ENCODE peak calls at places on chromosomes 1 and 21, in five cellular contexts. U, G, F, R and B are unnamed samples.

GRCh38 chr1:241551759-241552638 is 19.8 kb downstream of the KMO start:
- DNase-seq in R (no peak), U (peak; percentile 56), G (peak; percentile 50), F (no peak), B (peak; percentile 34)

GRCh38 chr1:17510138-17510537 is 29.4 kb upstream of the ARHGEF10L start:
- DNase-seq in U (no peak), R (no peak), F (no peak), G (no peak), B (no peak)

GRCh38 chr1:184533049-184533448 is 146.2 kb downstream of the C1orf21 start:
- DNase-seq in G (no peak), U (no peak), R (no peak), F (no peak), B (no peak)

GRCh38 chr1:226995966-226996332 is 55.9 kb downstream of the COQ8A start:
- DNase-seq in F (no peak), R (no peak), G (no peak), U (no peak), B (no peak)

GRCh38 chr1:165172666-165173065 is 183.8 kb downstream of the LMX1A start:
- DNase-seq in F (no peak), R (no peak), U (no peak), G (no peak), B (no peak)

GRCh38 chr1:107545056-107545597 is 404.3 kb downstream of the NTNG1 start:
- DNase-seq in R (no peak), U (no peak), F (no peak), G (no peak), B (no peak)

GRCh38 chr1:12143631-12144155 is 23.1 kb upstream of the TNFRSF1B start:
- DNase-seq in F (peak; percentile 86), U (peak; percentile 79), R (no peak), G (peak; percentile 86), B (peak; percentile 77)

GRCh38 chr21:40373760-40374159 is 473.2 kb downstream of the DSCAM start:
- DNase-seq in U (no peak), R (no peak), G (no peak), F (no peak), B (no peak)

GRCh38 chr1:2415801-2416208 is 3.4 kb upstream of the PEX10 start:
- DNase-seq in U (no peak), F (no peak), R (peak; percentile 46), G (no peak), B (peak; percentile 74)

GRCh38 chr1:222521299-222522104 is 26.4 kb downstream of the HHIPL2 start:
- DNase-seq in F (peak; percentile 55), R (no peak), G (no peak), U (peak; percentile 60), B (no peak)

GRCh38 chr1:53919675-53920066 is 25.7 kb downstream of the DIO1 start:
- DNase-seq in G (no peak), U (no peak), F (no peak), R (no peak), B (no peak)

GRCh38 chr1:35294809-35295208 is 26.3 kb downstream of the ZMYM4 start:
- DNase-seq in F (no peak), R (no peak), G (no peak), U (no peak), B (no peak)
- H3K36me3 ChIP-seq in F (no peaks in the 10 kb centered on the region), R (peaks cover 4% of the 10 kb centered on the region), G (no peaks in the 10 kb centered on the region), U (no peaks in the 10 kb centered on the region), B (no peaks in the 10 kb centered on the region)

DNA sequence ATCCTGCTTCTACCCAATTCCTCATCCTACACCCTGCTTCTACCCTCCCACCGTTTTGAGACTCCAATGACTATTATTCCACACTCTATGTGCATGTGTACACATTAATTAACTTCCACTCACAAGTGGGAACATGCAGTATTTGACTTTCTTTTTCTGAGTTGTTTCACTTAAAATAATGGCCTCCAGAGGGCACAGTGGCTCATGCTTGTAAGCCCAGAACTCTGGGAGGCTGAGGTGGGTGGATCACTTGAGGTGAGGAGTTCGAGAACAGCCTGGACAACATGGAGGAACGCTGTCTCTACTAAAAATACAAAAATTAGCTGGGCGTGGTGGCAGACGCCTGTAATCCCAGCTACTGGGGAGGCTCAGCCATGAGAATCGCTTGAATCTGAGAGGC is 464.8 kb downstream of the PTBP2 start:
- DNase-seq in G (no peak), F (no peak), R (no peak), U (no peak), B (no peak)
- TF ChIP-seq CTCF in G (no peak), F (peak; percentile 17), R (no peak), U (peak; percentile 30), B (no peak)

GRCh38 chr1:178376008-178376407 is 120.8 kb downstream of the CLEC20A start:
- DNase-seq in F (no peak), G (no peak), R (no peak), U (no peak), B (no peak)

GRCh38 chr1:178371999-178372398 is 124.8 kb downstream of the CLEC20A start:
- DNase-seq in F (no peak), G (no peak), U (no peak), R (no peak), B (no peak)

GRCh38 chr1:178367151-178367550 is 129.6 kb downstream of the CLEC20A start:
- DNase-seq in G (no peak), R (no peak), F (no peak), U (no peak), B (no peak)

GRCh38 chr1:178374016-178374415 is 122.7 kb downstream of the CLEC20A start:
- DNase-seq in U (no peak), F (no peak), R (no peak), G (no peak), B (no peak)

DNA sequence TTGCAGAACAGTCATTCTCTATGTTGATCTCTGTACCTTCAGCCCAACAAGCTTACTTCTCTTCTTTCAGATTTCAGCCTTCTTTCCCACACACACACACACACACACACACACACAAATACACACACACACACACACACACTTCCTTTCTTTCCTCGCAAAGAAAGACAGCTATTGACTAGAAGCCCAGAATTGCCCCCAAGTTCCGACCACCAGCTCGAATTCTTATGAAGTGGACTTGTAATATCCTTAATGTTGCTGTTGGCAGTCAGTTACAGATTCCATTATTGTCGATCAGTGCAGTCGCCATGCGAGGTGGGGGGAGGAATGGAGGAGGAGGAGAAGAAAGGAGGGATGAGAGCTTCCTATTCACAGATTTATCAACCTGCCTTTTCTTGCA is 125.5 kb downstream of the CLEC20A start:
- DNase-seq in R (no peak), G (no peak), U (no peak), F (peak; percentile 4), B (no peak)
- H3K27ac ChIP-seq in R (peak overlapping the region; percentile 44), G (no peak overlapping the region), U (no peak overlapping the region), F (peak overlapping the region; percentile 41), B (no peak overlapping the region)

DNA sequence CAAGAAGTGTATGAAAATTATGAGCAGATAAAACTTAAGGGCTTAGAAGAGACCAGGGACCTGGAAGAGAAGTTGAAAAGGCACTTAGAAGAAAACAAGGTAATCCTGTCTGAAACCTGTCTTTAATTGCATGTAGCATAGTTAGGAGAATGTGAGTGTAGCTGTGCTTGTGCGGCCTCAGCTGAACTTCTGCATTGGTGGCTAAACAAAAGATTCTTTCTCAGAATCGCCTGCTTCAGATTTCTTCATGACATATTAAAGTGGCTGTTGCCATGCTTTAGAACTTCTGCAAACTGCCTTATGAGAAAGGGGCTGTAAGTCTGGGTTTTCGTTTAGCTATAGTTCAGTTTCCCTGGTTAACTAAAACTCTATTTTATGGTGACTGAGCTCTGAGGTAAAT is 94.5 kb downstream of the VPS26C start:
- DNase-seq in U (no peak), F (no peak), R (no peak), G (no peak), B (no peak)
- H3K36me3 ChIP-seq in U (peaks cover 25% of the 10 kb centered on the region), F (no peaks in the 10 kb centered on the region), R (peaks cover 41% of the 10 kb centered on the region), G (peaks cover 9% of the 10 kb centered on the region), B (no peaks in the 10 kb centered on the region)

GRCh38 chr1:64378826-64379225 is 91.1 kb upstream of the CACHD1 start:
- DNase-seq in R (no peak), G (no peak), F (no peak), U (no peak), B (no peak)
- TF ChIP-seq CTCF in R (no peak), G (peak; percentile 27), F (peak; percentile 14), U (peak; percentile 21), B (no peak)